ENCODE peak calls at places on chromosome 18, in ten cellular contexts. W, F, Q, Z, C, M, N, P, B and U are unnamed samples.

GRCh38 chr18:26487437-26487836 is 60.9 kb downstream of the KCTD1 start:
- DNase-seq in W (no peak), F (no peak), Q (no peak), Z (no peak), C (no peak), M (no peak), N (no peak), P (peak; percentile 60), B (no peak), U (no peak)

GRCh38 chr18:9437672-9438071 is 37.6 kb upstream of the RALBP1 start:
- DNase-seq in W (no peak), F (no peak), Q (no peak), Z (no peak), C (no peak), M (no peak), N (no peak), P (no peak), B (no peak), U (no peak)

GRCh38 chr18:72675394-72675793 is 131.3 kb upstream of the CBLN2 start:
- DNase-seq in W (no peak), F (no peak), Q (no peak), Z (no peak), C (no peak), M (no peak), N (no peak), P (peak; percentile 47), B (no peak), U (peak; percentile 20)

GRCh38 chr18:62586781-62587487 is 64.1 kb downstream of the ZCCHC2 start:
- DNase-seq in W (no peak), F (no peak), Q (no peak), Z (no peak), C (no peak), M (no peak), N (no peak), P (no peak), B (no peak), U (no peak)

GRCh38 chr18:74414951-74415515 is 42.1 kb downstream of the DIPK1C start:
- DNase-seq in W (no peak), F (no peak), Q (no peak), Z (no peak), C (no peak), M (no peak), N (no peak), P (no peak), B (no peak), U (no peak)

GRCh38 chr18:37409870-37410269 is 155.7 kb downstream of the CELF4 start:
- DNase-seq in W (peak; percentile 22), F (no peak), Q (no peak), Z (no peak), C (no peak), M (no peak), N (no peak), P (no peak), B (no peak), U (no peak)

GRCh38 chr18:42086288-42086687 is 131.3 kb downstream of the PIK3C3 start:
- DNase-seq in W (peak; percentile 5), F (no peak), Q (no peak), Z (no peak), C (no peak), M (no peak), N (no peak), P (peak; percentile 75), B (no peak), U (no peak)

GRCh38 chr18:37483984-37484892 is 81.4 kb downstream of the CELF4 start:
- DNase-seq in W (no peak), F (no peak), Q (no peak), Z (no peak), C (no peak), M (no peak), N (no peak), P (no peak), B (no peak), U (no peak)

DNA sequence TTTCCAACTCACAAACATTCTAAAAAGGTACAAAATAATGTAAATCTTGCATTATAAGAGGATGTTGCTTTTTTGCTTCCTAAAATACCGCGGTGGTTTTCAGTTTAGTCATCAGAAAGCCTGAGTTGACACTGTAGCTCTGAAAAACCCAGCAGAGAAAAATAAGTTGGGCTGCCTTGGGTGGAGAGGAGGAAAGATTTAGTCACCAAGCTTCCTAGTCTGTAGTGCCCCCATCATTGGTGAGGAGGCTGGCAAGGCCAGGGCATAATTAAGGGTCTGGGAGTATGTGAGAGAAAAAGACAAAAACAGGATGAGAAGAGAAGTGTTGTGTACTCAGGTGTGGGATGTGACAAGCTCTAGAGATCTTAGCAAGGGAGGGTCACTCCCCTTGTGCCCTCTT is 5.7 kb downstream of the PTPRM start:
- DNase-seq in W (no peak), F (no peak), Q (no peak), Z (peak; percentile 41), C (no peak), M (no peak), N (no peak), P (peak; percentile 50), B (no peak), U (no peak)
- H3K4me3 ChIP-seq in W (no peak overlapping the region), F (no peak overlapping the region), Q (no peak overlapping the region), Z (peak overlapping the region; percentile 39), C (no peak overlapping the region), M (no peak overlapping the region), N (no peak overlapping the region), P (peak overlapping the region; percentile 30), B (peak overlapping the region; percentile 60), U (no peak overlapping the region)

DNA sequence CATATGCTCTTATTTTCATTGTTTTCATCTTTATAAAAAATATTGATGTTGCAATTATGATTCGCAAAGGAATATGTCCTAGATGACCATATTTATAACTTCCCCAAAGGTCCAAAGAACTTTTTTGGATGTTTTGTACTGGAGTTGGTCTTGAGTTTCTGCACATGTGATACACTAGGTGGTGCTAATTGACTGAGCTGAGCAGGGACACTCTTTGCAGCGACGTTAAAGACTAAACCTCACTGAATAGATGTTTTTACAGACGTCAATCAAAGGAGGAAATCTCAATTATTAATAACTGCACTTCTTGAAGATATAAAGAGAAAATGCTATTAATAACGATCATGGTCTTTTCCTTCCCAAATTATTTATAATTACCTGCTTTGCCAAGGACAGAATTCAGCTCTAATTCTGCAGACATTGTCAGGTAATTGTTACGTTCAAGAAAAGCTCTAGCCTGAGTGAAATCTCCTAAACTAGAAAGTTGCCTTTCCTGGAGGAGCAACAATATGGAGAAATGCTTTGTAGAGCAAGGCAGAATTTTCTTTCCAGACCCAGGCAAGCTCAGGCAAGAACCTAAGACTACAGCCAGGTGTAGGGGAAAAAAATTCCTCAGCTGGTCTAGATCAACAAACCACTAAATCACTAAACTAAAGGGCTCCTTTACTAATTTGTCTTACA is 119.3 kb upstream of the RBBP8 start:
- DNase-seq in W (peak; percentile 63), F (no peak), Q (no peak), Z (peak; percentile 62), C (no peak), M (no peak), N (no peak), P (peak; percentile 33), B (no peak), U (no peak)
- TF ChIP-seq CTCF in W (peak; percentile 57), F (peak; percentile 60), Q (peak; percentile 61), Z (peak; percentile 88), C (peak; percentile 22), M (peak; percentile 30), N (peak; percentile 47), P (peak; percentile 62), B (peak; percentile 23), U (peak; percentile 42)

GRCh38 chr18:11118051-11118450 is 31.3 kb downstream of the PIEZO2 start:
- DNase-seq in W (no peak), F (no peak), Q (no peak), Z (no peak), C (no peak), M (no peak), N (no peak), P (no peak), B (no peak), U (no peak)

GRCh38 chr18:11119550-11119949 is 29.8 kb downstream of the PIEZO2 start:
- DNase-seq in W (no peak), F (no peak), Q (no peak), Z (no peak), C (no peak), M (no peak), N (no peak), P (peak; percentile 3), B (no peak), U (no peak)

GRCh38 chr18:11124054-11124453 is 25.3 kb downstream of the PIEZO2 start:
- DNase-seq in W (no peak), F (no peak), Q (no peak), Z (no peak), C (no peak), M (no peak), N (no peak), P (no peak), B (no peak), U (no peak)

GRCh38 chr18:11121426-11121825 is 27.9 kb downstream of the PIEZO2 start:
- DNase-seq in W (no peak), F (no peak), Q (no peak), Z (no peak), C (no peak), M (no peak), N (no peak), P (peak; percentile 8), B (no peak), U (no peak)

DNA sequence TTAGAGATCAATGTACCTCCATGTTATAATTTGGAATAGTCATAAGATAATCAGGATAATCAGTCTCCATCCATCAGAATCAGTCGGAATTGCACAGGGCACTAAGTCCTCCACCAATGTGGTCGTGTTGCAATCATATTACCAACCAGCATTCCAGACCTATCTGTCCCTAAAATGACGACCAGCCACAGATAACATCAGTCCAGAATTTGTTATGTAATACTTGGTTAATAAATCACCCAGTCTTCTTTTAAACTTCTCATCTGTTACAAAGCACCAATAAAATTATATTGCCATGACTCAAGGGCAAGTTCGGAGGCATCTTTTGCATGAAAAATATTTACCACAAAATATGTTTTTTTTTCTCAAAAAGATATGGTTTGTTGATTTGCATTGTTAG is 29.4 kb downstream of the PIEZO2 start:
- DNase-seq in W (no peak), F (no peak), Q (no peak), Z (no peak), C (no peak), M (no peak), N (no peak), P (peak; percentile 31), B (no peak), U (no peak)
- H3K4me1 ChIP-seq in W (no peaks in the 10 kb centered on the region), F (no peaks in the 10 kb centered on the region), Q (no peaks in the 10 kb centered on the region), Z (no peaks in the 10 kb centered on the region), C (no peaks in the 10 kb centered on the region), M (no peaks in the 10 kb centered on the region), N (no peaks in the 10 kb centered on the region), P (no peaks in the 10 kb centered on the region), B (no peaks in the 10 kb centered on the region), U (no peaks in the 10 kb centered on the region)

DNA sequence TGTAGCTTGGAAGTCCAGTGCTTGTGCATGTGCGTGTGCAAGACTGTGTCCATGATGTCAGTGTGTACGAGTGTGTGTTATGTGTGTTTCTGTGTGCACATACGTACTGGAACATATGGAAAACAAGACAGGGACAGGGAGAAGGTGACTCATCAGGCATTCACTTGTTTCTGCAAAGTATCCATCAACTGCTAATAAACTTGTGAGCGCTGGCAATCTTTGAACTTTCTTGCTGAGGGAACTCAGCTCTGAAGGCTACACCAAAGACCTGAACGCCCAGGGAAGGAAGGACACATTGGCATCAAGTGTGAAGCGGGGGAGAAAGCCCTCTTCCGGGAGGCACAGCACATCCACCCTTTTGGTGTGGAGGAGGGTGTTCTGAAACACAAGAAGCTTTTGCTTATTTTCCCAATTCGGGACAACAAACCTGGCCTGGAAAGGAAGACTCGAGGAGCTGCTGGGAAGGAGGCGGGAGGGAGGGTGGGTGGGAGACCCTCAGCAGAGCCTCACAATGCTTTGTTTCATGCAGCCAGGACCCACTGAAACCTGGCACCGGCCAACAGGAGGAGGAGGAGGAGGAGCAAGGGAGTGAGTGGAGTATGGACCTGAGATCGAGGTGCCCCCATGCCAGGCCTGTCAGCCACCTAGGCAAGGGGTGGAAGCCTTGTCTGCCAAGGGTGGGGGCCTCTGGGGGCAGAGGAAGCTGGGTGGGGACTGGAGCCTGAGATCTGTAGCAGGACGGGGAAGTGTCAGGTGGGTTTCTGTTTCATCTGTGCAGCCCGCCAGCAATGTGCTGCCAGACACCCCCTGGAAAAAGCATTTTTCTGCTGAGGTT is 26.8 kb downstream of the SMAD7 start:
- DNase-seq in W (peak; percentile 69), F (no peak), Q (no peak), Z (no peak), C (peak; percentile 64), M (no peak), N (peak; percentile 31), P (peak; percentile 69), B (no peak), U (no peak)
- H3K4me3 ChIP-seq in W (no peak overlapping the region), F (no peak overlapping the region), Q (peak overlapping the region; percentile 55), Z (peak overlapping the region; percentile 40), C (peak overlapping the region; percentile 25), M (no peak overlapping the region), N (no peak overlapping the region), P (no peak overlapping the region), B (peak overlapping the region; percentile 72), U (peak overlapping the region; percentile 68)